ENCODE peak calls at places on chromosome 2, in eight cellular contexts. One of them, this sample, is unnamed. For H3K36me3, the result is how much of the 10 kb centered on the place peaks cover.

GRCh38 chr2:236600892-236601291 is 31.3 kb downstream of the ACKR3 start:
- DNase-seq in heart left ventricle: no peak
- DNase-seq in body of pancreas: no peak
- DNase-seq in ovary: no peak
- DNase-seq in adrenal gland: no peak
- DNase-seq in IMR-90: no peak
- DNase-seq in Peyer's patch: no peak
- DNase-seq in uterus: no peak
- DNase-seq in this sample: no peak

GRCh38 chr2:30148850-30149249 is 2.0 kb downstream of the YPEL5 start:
- DNase-seq in Peyer's patch: no peak
- DNase-seq in uterus: no peak
- DNase-seq in heart left ventricle: no peak
- DNase-seq in IMR-90: no peak
- DNase-seq in ovary: no peak
- DNase-seq in body of pancreas: no peak
- DNase-seq in adrenal gland: no peak
- DNase-seq in this sample: no peak

GRCh38 chr2:36479406-36479805 is 118.6 kb downstream of the FEZ2 start:
- DNase-seq in body of pancreas: no peak
- DNase-seq in IMR-90: no peak
- DNase-seq in heart left ventricle: no peak
- DNase-seq in Peyer's patch: no peak
- DNase-seq in ovary: no peak
- DNase-seq in adrenal gland: no peak
- DNase-seq in uterus: no peak
- DNase-seq in this sample: no peak

GRCh38 chr2:221492606-221493005 is 79.5 kb downstream of the EPHA4 start:
- DNase-seq in ovary: no peak
- DNase-seq in uterus: no peak
- DNase-seq in body of pancreas: no peak
- DNase-seq in heart left ventricle: no peak
- DNase-seq in adrenal gland: no peak
- DNase-seq in Peyer's patch: no peak
- DNase-seq in IMR-90: peak
- DNase-seq in this sample: no peak

GRCh38 chr2:47429795-47430194 is 26.8 kb downstream of the MSH2 start:
- DNase-seq in body of pancreas: no peak
- DNase-seq in IMR-90: peak
- DNase-seq in heart left ventricle: no peak
- DNase-seq in adrenal gland: peak
- DNase-seq in uterus: no peak
- DNase-seq in ovary: no peak
- DNase-seq in Peyer's patch: no peak
- DNase-seq in this sample: no peak

GRCh38 chr2:45968946-45969584 is 317.6 kb downstream of the PRKCE start:
- DNase-seq in adrenal gland: peak
- DNase-seq in Peyer's patch: no peak
- DNase-seq in ovary: peak
- DNase-seq in heart left ventricle: no peak
- DNase-seq in IMR-90: peak
- DNase-seq in uterus: peak
- DNase-seq in body of pancreas: no peak
- DNase-seq in this sample: peak

GRCh38 chr2:9087151-9087681 is 83.7 kb upstream of the MBOAT2 start:
- DNase-seq in heart left ventricle: no peak
- DNase-seq in adrenal gland: no peak
- DNase-seq in Peyer's patch: no peak
- DNase-seq in uterus: no peak
- DNase-seq in body of pancreas: no peak
- DNase-seq in ovary: no peak
- DNase-seq in IMR-90: peak
- DNase-seq in this sample: no peak

GRCh38 chr2:159562248-159562647 is 54.1 kb downstream of the BAZ2B start:
- DNase-seq in ovary: no peak
- DNase-seq in uterus: no peak
- DNase-seq in body of pancreas: no peak
- DNase-seq in IMR-90: peak
- DNase-seq in heart left ventricle: no peak
- DNase-seq in adrenal gland: no peak
- DNase-seq in Peyer's patch: no peak
- DNase-seq in this sample: no peak

GRCh38 chr2:26035110-26035728 is 1.3 kb downstream of the RAB10 start:
- DNase-seq in heart left ventricle: no peak
- DNase-seq in Peyer's patch: no peak
- DNase-seq in body of pancreas: no peak
- DNase-seq in ovary: no peak
- DNase-seq in IMR-90: peak
- DNase-seq in uterus: no peak
- DNase-seq in adrenal gland: no peak
- DNase-seq in this sample: no peak

GRCh38 chr2:218879881-218880748 is 537 bp upstream of the WNT10A start:
- DNase-seq in heart left ventricle: no peak
- DNase-seq in Peyer's patch: peak
- DNase-seq in IMR-90: no peak
- DNase-seq in ovary: no peak
- DNase-seq in adrenal gland: peak
- DNase-seq in uterus: no peak
- DNase-seq in body of pancreas: peak
- DNase-seq in this sample: no peak

GRCh38 chr2:37500031-37500430 is 155.6 kb downstream of the QPCT start:
- DNase-seq in body of pancreas: no peak
- DNase-seq in IMR-90: peak
- DNase-seq in heart left ventricle: no peak
- DNase-seq in adrenal gland: no peak
- DNase-seq in ovary: no peak
- DNase-seq in uterus: no peak
- DNase-seq in Peyer's patch: no peak
- DNase-seq in this sample: no peak

GRCh38 chr2:30237346-30238142 is 6.2 kb downstream of the LBH start:
- DNase-seq in ovary: no peak
- DNase-seq in Peyer's patch: peak
- DNase-seq in body of pancreas: no peak
- DNase-seq in heart left ventricle: no peak
- DNase-seq in uterus: no peak
- DNase-seq in adrenal gland: no peak
- DNase-seq in IMR-90: no peak
- DNase-seq in this sample: no peak

GRCh38 chr2:129062160-129062912 is 743.7 kb upstream of the HS6ST1 start:
- DNase-seq in uterus: no peak
- DNase-seq in IMR-90: no peak
- DNase-seq in Peyer's patch: no peak
- DNase-seq in ovary: no peak
- DNase-seq in heart left ventricle: no peak
- DNase-seq in body of pancreas: no peak
- DNase-seq in adrenal gland: no peak
- DNase-seq in this sample: no peak

GRCh38 chr2:2530334-2530733 is 199.3 kb upstream of the MYT1L start:
- DNase-seq in adrenal gland: no peak
- DNase-seq in ovary: no peak
- DNase-seq in uterus: no peak
- DNase-seq in heart left ventricle: no peak
- DNase-seq in body of pancreas: no peak
- DNase-seq in Peyer's patch: no peak
- DNase-seq in IMR-90: no peak
- DNase-seq in this sample: no peak

GRCh38 chr2:71859211-71859847 is 288.3 kb downstream of the CYP26B1 start:
- DNase-seq in ovary: no peak
- DNase-seq in uterus: no peak
- DNase-seq in Peyer's patch: no peak
- DNase-seq in heart left ventricle: no peak
- DNase-seq in adrenal gland: no peak
- DNase-seq in body of pancreas: no peak
- DNase-seq in IMR-90: no peak
- DNase-seq in this sample: no peak

GRCh38 chr2:65128297-65129190 is 1.4 kb downstream of the RAB1A start:
- DNase-seq in IMR-90: peak
- DNase-seq in ovary: no peak
- DNase-seq in body of pancreas: peak
- DNase-seq in uterus: no peak
- DNase-seq in heart left ventricle: no peak
- DNase-seq in Peyer's patch: no peak
- DNase-seq in adrenal gland: peak
- DNase-seq in this sample: no peak

GRCh38 chr2:70565039-70565731 is 11.6 kb upstream of the TGFA start:
- DNase-seq in ovary: no peak
- DNase-seq in IMR-90: no peak
- DNase-seq in adrenal gland: no peak
- DNase-seq in body of pancreas: no peak
- DNase-seq in uterus: no peak
- DNase-seq in heart left ventricle: no peak
- DNase-seq in Peyer's patch: no peak
- DNase-seq in this sample: no peak
- TF ChIP-seq POLR2A in ovary: no peak
- TF ChIP-seq POLR2A in IMR-90: no peak
- TF ChIP-seq POLR2A in adrenal gland: no peak
- TF ChIP-seq POLR2A in body of pancreas: no peak
- TF ChIP-seq POLR2A in uterus: no peak
- TF ChIP-seq POLR2A in heart left ventricle: no peak
- TF ChIP-seq POLR2A in Peyer's patch: no peak
- TF ChIP-seq POLR2A in this sample: no peak

GRCh38 chr2:171482877-171483276 is 39.4 kb upstream of the CYBRD1 start:
- DNase-seq in Peyer's patch: no peak
- DNase-seq in body of pancreas: no peak
- DNase-seq in IMR-90: peak
- DNase-seq in adrenal gland: no peak
- DNase-seq in uterus: no peak
- DNase-seq in heart left ventricle: no peak
- DNase-seq in ovary: no peak
- DNase-seq in this sample: no peak
- H3K36me3 ChIP-seq in Peyer's patch: under half
- H3K36me3 ChIP-seq in body of pancreas: under half
- H3K36me3 ChIP-seq in IMR-90: under half
- H3K36me3 ChIP-seq in adrenal gland: under half
- H3K36me3 ChIP-seq in uterus: under half
- H3K36me3 ChIP-seq in heart left ventricle: under half
- H3K36me3 ChIP-seq in ovary: under half
- H3K36me3 ChIP-seq in this sample: under half

DNA sequence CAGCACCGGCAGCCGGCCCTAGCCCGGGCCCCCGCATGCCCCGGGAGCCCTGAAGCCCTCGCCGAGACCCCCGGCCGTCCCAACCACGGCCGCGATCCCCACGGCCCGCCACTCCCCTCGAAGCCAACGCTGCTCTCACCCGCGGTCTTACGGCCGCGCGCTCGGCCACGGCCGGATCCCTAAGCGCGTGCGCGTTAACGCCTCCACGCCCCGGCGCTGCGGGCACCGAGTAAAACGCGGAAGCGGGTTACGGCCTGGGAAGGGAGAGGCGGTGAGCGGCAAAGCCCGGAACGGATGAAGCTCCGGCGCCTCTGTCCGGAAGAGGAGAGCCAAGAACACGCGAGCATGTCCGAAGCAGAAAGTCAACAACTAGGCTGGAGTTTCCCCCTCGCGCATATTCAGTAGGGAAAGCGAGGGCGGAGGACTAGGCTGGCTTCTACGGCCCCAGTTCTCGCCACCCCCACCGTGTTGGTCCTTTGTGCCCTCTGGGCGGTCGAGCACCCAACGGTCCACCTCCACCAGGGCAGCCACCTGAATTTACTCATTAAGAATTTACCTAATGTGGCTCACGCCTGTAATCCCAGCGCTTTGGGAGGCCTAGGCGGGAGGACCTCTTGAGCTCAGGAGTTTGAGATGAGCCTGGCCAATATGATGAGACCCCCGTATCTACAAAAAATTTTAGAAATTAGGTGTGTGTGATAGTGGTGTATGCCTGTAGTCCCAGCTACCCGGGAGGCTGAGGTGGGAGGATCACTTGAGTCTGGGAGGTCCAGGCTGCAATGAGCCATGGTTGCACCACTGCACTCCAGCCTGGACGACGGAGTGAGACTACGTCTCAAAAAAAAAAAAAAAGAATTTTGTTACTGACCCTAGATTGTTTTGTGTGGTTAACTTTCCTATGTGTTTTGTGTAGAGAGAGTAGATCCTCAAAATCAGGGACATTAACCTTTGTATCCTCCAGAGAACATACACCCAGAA is at the start of gene KANSL3:
- DNase-seq in ovary: peak
- DNase-seq in body of pancreas: peak
- DNase-seq in Peyer's patch: peak
- DNase-seq in uterus: peak
- DNase-seq in IMR-90: peak
- DNase-seq in adrenal gland: peak
- DNase-seq in heart left ventricle: peak
- DNase-seq in this sample: peak
- TF ChIP-seq POLR2A in ovary: peak
- TF ChIP-seq POLR2A in body of pancreas: peak
- TF ChIP-seq POLR2A in Peyer's patch: peak
- TF ChIP-seq POLR2A in uterus: peak
- TF ChIP-seq POLR2A in IMR-90: peak
- TF ChIP-seq POLR2A in adrenal gland: peak
- TF ChIP-seq POLR2A in heart left ventricle: peak
- TF ChIP-seq POLR2A in this sample: peak

DNA sequence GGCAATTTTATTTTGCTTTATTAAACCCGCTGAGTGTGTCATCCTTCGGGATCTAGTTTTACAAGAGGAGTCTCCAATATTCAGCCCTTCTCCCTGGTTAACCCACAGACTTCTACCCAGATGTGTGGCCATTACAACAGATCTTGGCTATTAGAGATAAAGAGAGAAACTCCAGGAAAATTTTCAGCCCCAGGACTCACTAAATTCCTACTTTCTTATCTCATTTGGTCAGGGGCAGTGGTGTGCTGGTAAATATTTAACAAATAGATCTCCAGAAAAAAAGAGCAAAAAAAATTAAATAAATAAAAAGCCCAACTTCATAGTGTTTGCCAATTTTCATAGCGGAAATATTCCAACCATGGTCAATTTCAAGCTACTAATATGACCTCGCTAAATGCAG is 168.4 kb downstream of the RND3 start:
- DNase-seq in ovary: no peak
- DNase-seq in uterus: no peak
- DNase-seq in body of pancreas: no peak
- DNase-seq in adrenal gland: no peak
- DNase-seq in Peyer's patch: no peak
- DNase-seq in heart left ventricle: no peak
- DNase-seq in IMR-90: no peak
- DNase-seq in this sample: no peak
- H3K36me3 ChIP-seq in ovary: under half
- H3K36me3 ChIP-seq in uterus: under half
- H3K36me3 ChIP-seq in body of pancreas: under half
- H3K36me3 ChIP-seq in adrenal gland: under half
- H3K36me3 ChIP-seq in Peyer's patch: under half
- H3K36me3 ChIP-seq in heart left ventricle: under half
- H3K36me3 ChIP-seq in IMR-90: under half
- H3K36me3 ChIP-seq in this sample: under half

This sample was measured in tibial nerve.